ENCODE peak calls at places on chromosomes 7 and 10, in four cellular contexts. One of them, this sample, is unnamed.

GRCh38 chr10:116978906-116979305 is 26.1 kb downstream of the SHTN1 start:
- DNase-seq in ovary: no peak
- DNase-seq in H9: no peak
- DNase-seq in mesothelial cell of epicardium: no peak
- DNase-seq in this sample: no peak

GRCh38 chr7:81256991-81257390 is 338.1 kb upstream of the SEMA3C start:
- DNase-seq in ovary: no peak
- DNase-seq in H9: no peak
- DNase-seq in mesothelial cell of epicardium: no peak
- DNase-seq in this sample: no peak

GRCh38 chr10:97372233-97372875 is 28.8 kb downstream of the RRP12 start:
- DNase-seq in ovary: no peak
- DNase-seq in H9: no peak
- DNase-seq in mesothelial cell of epicardium: no peak
- DNase-seq in this sample: no peak

GRCh38 chr10:99395750-99396445 is 34.5 kb downstream of the GOT1 start:
- DNase-seq in ovary: no peak
- DNase-seq in H9: no peak
- DNase-seq in mesothelial cell of epicardium: no peak
- DNase-seq in this sample: no peak

GRCh38 chr7:127897704-127898454 is 133.4 kb downstream of the LRRC4 start:
- DNase-seq in ovary: no peak
- DNase-seq in H9: no peak
- DNase-seq in mesothelial cell of epicardium: no peak
- DNase-seq in this sample: no peak

GRCh38 chr7:73556208-73557107 is 1.0 kb downstream of the BCL7B start:
- DNase-seq in ovary: no peak
- DNase-seq in H9: no peak
- DNase-seq in mesothelial cell of epicardium: no peak
- DNase-seq in this sample: no peak

GRCh38 chr10:96968682-96969423 is 136.8 kb downstream of the LCOR start:
- DNase-seq in ovary: no peak
- DNase-seq in H9: no peak
- DNase-seq in mesothelial cell of epicardium: no peak
- DNase-seq in this sample: no peak

GRCh38 chr10:78249690-78250089 is 216.0 kb downstream of the RPS24 start:
- DNase-seq in ovary: no peak
- DNase-seq in H9: no peak
- DNase-seq in mesothelial cell of epicardium: no peak
- DNase-seq in this sample: no peak

GRCh38 chr7:32108651-32109050 is 38.4 kb upstream of the PDE1C start:
- DNase-seq in ovary: no peak
- DNase-seq in H9: no peak
- DNase-seq in mesothelial cell of epicardium: no peak
- DNase-seq in this sample: no peak

GRCh38 chr10:71079761-71080380 is 132.5 kb upstream of the UNC5B start:
- DNase-seq in ovary: no peak
- DNase-seq in H9: peak
- DNase-seq in mesothelial cell of epicardium: no peak
- DNase-seq in this sample: peak

GRCh38 chr10:48604408-48605263 is at the start of gene ARHGAP22:
- DNase-seq in ovary: peak
- DNase-seq in H9: peak
- DNase-seq in mesothelial cell of epicardium: no peak
- DNase-seq in this sample: peak

GRCh38 chr7:30142710-30143109 is 7.9 kb downstream of the MTURN start:
- DNase-seq in ovary: no peak
- DNase-seq in H9: no peak
- DNase-seq in mesothelial cell of epicardium: no peak
- DNase-seq in this sample: no peak

GRCh38 chr10:132856869-132857524 is 71.0 kb upstream of the NKX6-2 start:
- DNase-seq in ovary: peak
- DNase-seq in H9: peak
- DNase-seq in mesothelial cell of epicardium: peak
- DNase-seq in this sample: no peak

GRCh38 chr10:63166742-63167258 is 33.7 kb downstream of the NRBF2 start:
- DNase-seq in ovary: no peak
- DNase-seq in H9: no peak
- DNase-seq in mesothelial cell of epicardium: no peak
- DNase-seq in this sample: no peak

GRCh38 chr7:77284633-77285032 is 85.0 kb upstream of the FGL2 start:
- DNase-seq in ovary: no peak
- DNase-seq in H9: no peak
- DNase-seq in mesothelial cell of epicardium: no peak
- DNase-seq in this sample: no peak

GRCh38 chr7:95718556-95719410 is 53.6 kb upstream of the DYNC1I1 start:
- DNase-seq in ovary: no peak
- DNase-seq in H9: no peak
- DNase-seq in mesothelial cell of epicardium: no peak
- DNase-seq in this sample: no peak

GRCh38 chr7:88761779-88762178 is 2.3 kb downstream of the ZNF804B start:
- DNase-seq in ovary: no peak
- DNase-seq in H9: no peak
- DNase-seq in mesothelial cell of epicardium: no peak
- DNase-seq in this sample: no peak

GRCh38 chr7:46696741-46697140 is 775.7 kb upstream of the IGFBP3 start:
- DNase-seq in ovary: no peak
- DNase-seq in H9: no peak
- DNase-seq in mesothelial cell of epicardium: no peak
- DNase-seq in this sample: no peak
- TF ChIP-seq CTCF in ovary: no peak
- TF ChIP-seq CTCF in H9: no peak
- TF ChIP-seq CTCF in mesothelial cell of epicardium: no peak
- TF ChIP-seq CTCF in this sample: no peak

GRCh38 chr7:120857558-120858298 is at the start of gene TSPAN12:
- DNase-seq in ovary: peak
- DNase-seq in H9: peak
- DNase-seq in mesothelial cell of epicardium: peak
- DNase-seq in this sample: peak
- TF ChIP-seq CTCF in ovary: peak
- TF ChIP-seq CTCF in H9: peak
- TF ChIP-seq CTCF in mesothelial cell of epicardium: peak
- TF ChIP-seq CTCF in this sample: peak

GRCh38 chr10:45257615-45258014 is 57.8 kb downstream of the OR13A1 start:
- DNase-seq in ovary: no peak
- DNase-seq in H9: no peak
- DNase-seq in mesothelial cell of epicardium: no peak
- DNase-seq in this sample: no peak
- TF ChIP-seq CTCF in ovary: no peak
- TF ChIP-seq CTCF in H9: no peak
- TF ChIP-seq CTCF in mesothelial cell of epicardium: no peak
- TF ChIP-seq CTCF in this sample: no peak

GRCh38 chr10:128268015-128268722 is 141.9 kb upstream of the MKI67 start:
- DNase-seq in ovary: no peak
- DNase-seq in H9: peak
- DNase-seq in mesothelial cell of epicardium: peak
- DNase-seq in this sample: no peak
- TF ChIP-seq CTCF in ovary: no peak
- TF ChIP-seq CTCF in H9: peak
- TF ChIP-seq CTCF in mesothelial cell of epicardium: peak
- TF ChIP-seq CTCF in this sample: peak

GRCh38 chr10:15796098-15796759 is 64.1 kb downstream of the MINDY3 start:
- DNase-seq in ovary: no peak
- DNase-seq in H9: no peak
- DNase-seq in mesothelial cell of epicardium: no peak
- DNase-seq in this sample: no peak

GRCh38 chr10:15794569-15794968 is 65.7 kb downstream of the MINDY3 start:
- DNase-seq in ovary: no peak
- DNase-seq in H9: no peak
- DNase-seq in mesothelial cell of epicardium: no peak
- DNase-seq in this sample: no peak

GRCh38 chr10:15797346-15797745 is 63.0 kb downstream of the MINDY3 start:
- DNase-seq in ovary: no peak
- DNase-seq in H9: no peak
- DNase-seq in mesothelial cell of epicardium: no peak
- DNase-seq in this sample: no peak

GRCh38 chr10:15795000-15795792 is 65.1 kb downstream of the MINDY3 start:
- DNase-seq in ovary: no peak
- DNase-seq in H9: no peak
- DNase-seq in mesothelial cell of epicardium: no peak
- DNase-seq in this sample: no peak

GRCh38 chr10:15796762-15797161 is 63.5 kb downstream of the MINDY3 start:
- DNase-seq in ovary: no peak
- DNase-seq in H9: no peak
- DNase-seq in mesothelial cell of epicardium: no peak
- DNase-seq in this sample: no peak
- TF ChIP-seq CTCF in ovary: no peak
- TF ChIP-seq CTCF in H9: no peak
- TF ChIP-seq CTCF in mesothelial cell of epicardium: no peak
- TF ChIP-seq CTCF in this sample: no peak

GRCh38 chr10:93593254-93593653 is 7.8 kb downstream of the RBP4 start:
- DNase-seq in ovary: no peak
- DNase-seq in H9: no peak
- DNase-seq in mesothelial cell of epicardium: no peak
- DNase-seq in this sample: no peak
- TF ChIP-seq CTCF in ovary: no peak
- TF ChIP-seq CTCF in H9: no peak
- TF ChIP-seq CTCF in mesothelial cell of epicardium: no peak
- TF ChIP-seq CTCF in this sample: no peak

DNA sequence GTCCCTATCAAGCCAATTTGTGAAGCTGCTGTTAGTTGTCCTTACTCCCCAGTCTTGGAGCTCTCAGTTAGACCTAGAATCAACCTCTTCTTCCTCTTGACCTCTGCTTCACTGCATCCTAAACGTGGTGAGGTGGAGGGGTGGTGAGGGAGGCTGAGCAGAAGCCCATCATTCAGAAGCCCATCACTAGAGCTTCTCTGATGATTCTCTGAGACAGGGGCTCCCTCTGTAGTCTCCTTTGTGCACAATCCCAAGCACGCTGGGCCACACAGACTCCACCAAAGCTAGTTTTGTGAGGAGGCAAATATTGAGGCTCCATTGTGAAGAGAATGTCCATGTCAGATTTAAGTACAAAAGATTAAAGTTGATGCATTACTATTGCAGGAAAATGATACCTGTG is 163.8 kb upstream of the PRSS1 start:
- DNase-seq in ovary: no peak
- DNase-seq in H9: no peak
- DNase-seq in mesothelial cell of epicardium: no peak
- DNase-seq in this sample: no peak
- TF ChIP-seq CTCF in ovary: no peak
- TF ChIP-seq CTCF in H9: peak
- TF ChIP-seq CTCF in mesothelial cell of epicardium: no peak
- TF ChIP-seq CTCF in this sample: no peak

GRCh38 chr7:158734861-158735260 is 30.3 kb upstream of the NCAPG2 start:
- DNase-seq in ovary: no peak
- DNase-seq in H9: no peak
- DNase-seq in mesothelial cell of epicardium: no peak
- DNase-seq in this sample: no peak

GRCh38 chr7:158735935-158736334 is 31.3 kb upstream of the NCAPG2 start:
- DNase-seq in ovary: no peak
- DNase-seq in H9: no peak
- DNase-seq in mesothelial cell of epicardium: no peak
- DNase-seq in this sample: no peak

GRCh38 chr7:158733220-158733519 is 28.6 kb upstream of the NCAPG2 start:
- DNase-seq in ovary: no peak
- DNase-seq in H9: no peak
- DNase-seq in mesothelial cell of epicardium: no peak
- DNase-seq in this sample: no peak

GRCh38 chr7:158732483-158733219 is 28.0 kb upstream of the NCAPG2 start:
- DNase-seq in ovary: no peak
- DNase-seq in H9: no peak
- DNase-seq in mesothelial cell of epicardium: no peak
- DNase-seq in this sample: no peak

GRCh38 chr7:158733762-158734494 is 29.3 kb upstream of the NCAPG2 start:
- DNase-seq in ovary: no peak
- DNase-seq in H9: no peak
- DNase-seq in mesothelial cell of epicardium: no peak
- DNase-seq in this sample: no peak
- TF ChIP-seq CTCF in ovary: no peak
- TF ChIP-seq CTCF in H9: peak
- TF ChIP-seq CTCF in mesothelial cell of epicardium: no peak
- TF ChIP-seq CTCF in this sample: no peak

GRCh38 chr7:107966701-107967100 is 36.3 kb downstream of the LAMB1 start:
- DNase-seq in ovary: no peak
- DNase-seq in H9: peak
- DNase-seq in mesothelial cell of epicardium: no peak
- DNase-seq in this sample: no peak
- TF ChIP-seq CTCF in ovary: no peak
- TF ChIP-seq CTCF in H9: no peak
- TF ChIP-seq CTCF in mesothelial cell of epicardium: no peak
- TF ChIP-seq CTCF in this sample: no peak

DNA sequence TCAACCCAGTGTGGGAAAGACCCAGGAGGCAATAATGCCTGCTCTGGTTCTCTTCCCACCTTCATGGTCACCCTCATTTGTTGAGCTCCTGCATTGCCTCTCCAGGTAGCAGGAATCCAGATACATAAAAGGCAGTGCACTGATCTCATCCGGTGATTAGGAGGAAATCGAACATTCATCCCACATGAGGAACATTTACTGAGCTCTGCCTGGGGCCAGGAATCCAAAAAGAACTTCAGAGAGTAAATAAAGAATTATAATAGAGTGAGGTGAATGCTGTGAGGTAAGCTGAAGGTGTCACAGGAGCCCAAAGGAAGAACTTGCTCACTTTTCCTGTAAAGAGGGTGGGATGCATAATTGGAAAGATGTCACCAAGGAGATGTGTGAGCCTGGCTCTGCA is 121.2 kb downstream of the RALA start:
- DNase-seq in ovary: no peak
- DNase-seq in H9: no peak
- DNase-seq in mesothelial cell of epicardium: no peak
- DNase-seq in this sample: no peak
- TF ChIP-seq CTCF in ovary: no peak
- TF ChIP-seq CTCF in H9: no peak
- TF ChIP-seq CTCF in mesothelial cell of epicardium: no peak
- TF ChIP-seq CTCF in this sample: no peak

This sample was measured in D721Med.